ENCODE peak calls at places on chromosomes 5 and 9, in four cellular contexts. One of them, this sample, is unnamed.
A peak's percentile ranks its signal among the peaks of the same experiment; 100 is the strongest.

GRCh38 chr9:96203867-96204412 is 98.0 kb downstream of the HSD17B3 start:
- DNase-seq in AG10803: peak; percentile 53
- DNase-seq in coronary artery: no peak
- DNase-seq in OCI-LY7: no peak
- DNase-seq in this sample: peak; percentile 41

GRCh38 chr5:150513375-150514309 is 5.7 kb downstream of the NDST1 start:
- DNase-seq in OCI-LY7: no peak
- DNase-seq in AG10803: no peak
- DNase-seq in coronary artery: no peak
- DNase-seq in this sample: peak; percentile 27

GRCh38 chr9:70574222-70574837 is 159.9 kb upstream of the KLF9 start:
- DNase-seq in OCI-LY7: no peak
- DNase-seq in AG10803: peak; percentile 86
- DNase-seq in coronary artery: no peak
- DNase-seq in this sample: no peak

GRCh38 chr5:160555836-160556660 is 134.4 kb downstream of the PTTG1 start:
- DNase-seq in OCI-LY7: no peak
- DNase-seq in coronary artery: no peak
- DNase-seq in AG10803: peak; percentile 71
- DNase-seq in this sample: no peak

GRCh38 chr5:95817430-95817829 is 5.1 kb downstream of the GLRX start:
- DNase-seq in coronary artery: no peak
- DNase-seq in AG10803: peak; percentile 58
- DNase-seq in OCI-LY7: no peak
- DNase-seq in this sample: peak; percentile 66

GRCh38 chr5:140005145-140005591 is 37.9 kb downstream of the NRG2 start:
- DNase-seq in OCI-LY7: no peak
- DNase-seq in coronary artery: no peak
- DNase-seq in AG10803: no peak
- DNase-seq in this sample: no peak

GRCh38 chr5:125011014-125011413 is 264.6 kb upstream of the ZNF608 start:
- DNase-seq in OCI-LY7: no peak
- DNase-seq in coronary artery: no peak
- DNase-seq in AG10803: no peak
- DNase-seq in this sample: no peak

GRCh38 chr5:125045647-125046046 is 299.2 kb upstream of the ZNF608 start:
- DNase-seq in OCI-LY7: no peak
- DNase-seq in coronary artery: no peak
- DNase-seq in AG10803: no peak
- DNase-seq in this sample: no peak

GRCh38 chr5:170522211-170523128 is 18.6 kb downstream of the KCNIP1 start:
- DNase-seq in coronary artery: no peak
- DNase-seq in AG10803: peak; percentile 87
- DNase-seq in OCI-LY7: no peak
- DNase-seq in this sample: no peak

GRCh38 chr9:136323420-136323819 is 3.9 kb upstream of the GPSM1 start:
- DNase-seq in AG10803: no peak
- DNase-seq in coronary artery: no peak
- DNase-seq in OCI-LY7: no peak
- DNase-seq in this sample: no peak

GRCh38 chr5:41182666-41183065 is 30.7 kb downstream of the C6 start:
- DNase-seq in AG10803: no peak
- DNase-seq in OCI-LY7: no peak
- DNase-seq in coronary artery: no peak
- DNase-seq in this sample: no peak

GRCh38 chr9:127305450-127306226 is 41.1 kb downstream of the GARNL3 start:
- DNase-seq in AG10803: no peak
- DNase-seq in coronary artery: no peak
- DNase-seq in OCI-LY7: no peak
- DNase-seq in this sample: no peak

GRCh38 chr5:95432779-95433178 is 41.6 kb downstream of the FAM81B start:
- DNase-seq in coronary artery: no peak
- DNase-seq in AG10803: no peak
- DNase-seq in OCI-LY7: no peak
- DNase-seq in this sample: no peak

GRCh38 chr5:141494761-141495455 is 6.0 kb downstream of the PCDHGC5 start:
- DNase-seq in AG10803: no peak
- DNase-seq in OCI-LY7: no peak
- DNase-seq in coronary artery: peak; percentile 35
- DNase-seq in this sample: no peak

GRCh38 chr9:82021198-82021597 is 32.6 kb downstream of the SPATA31D1 start:
- DNase-seq in coronary artery: no peak
- DNase-seq in AG10803: peak; percentile 99
- DNase-seq in OCI-LY7: no peak
- DNase-seq in this sample: no peak

GRCh38 chr9:129834489-129835127 is 467 bp downstream of the C9orf78 start:
- DNase-seq in AG10803: no peak
- DNase-seq in OCI-LY7: peak; percentile 33
- DNase-seq in coronary artery: no peak
- DNase-seq in this sample: peak; percentile 60

GRCh38 chr5:73783823-73784222 is 157.8 kb downstream of the ARHGEF28 start:
- DNase-seq in OCI-LY7: peak; percentile 2
- DNase-seq in coronary artery: no peak
- DNase-seq in AG10803: peak; percentile 50
- DNase-seq in this sample: no peak

GRCh38 chr5:172648008-172648359 is 6.9 kb downstream of the NEURL1B start:
- DNase-seq in OCI-LY7: no peak
- DNase-seq in coronary artery: no peak
- DNase-seq in AG10803: no peak
- DNase-seq in this sample: no peak

GRCh38 chr9:31799953-31800609 is 584.4 kb upstream of the ACO1 start:
- DNase-seq in OCI-LY7: peak; percentile 14
- DNase-seq in coronary artery: no peak
- DNase-seq in AG10803: no peak
- DNase-seq in this sample: peak; percentile 1

GRCh38 chr5:36060516-36060885 is 6.2 kb downstream of the UGT3A2 start:
- DNase-seq in coronary artery: no peak
- DNase-seq in OCI-LY7: peak; percentile 30
- DNase-seq in AG10803: peak; percentile 47
- DNase-seq in this sample: no peak

GRCh38 chr5:98772415-98773213 is 849 bp upstream of the RGMB start:
- DNase-seq in OCI-LY7: no peak
- DNase-seq in AG10803: no peak
- DNase-seq in coronary artery: no peak
- DNase-seq in this sample: peak; percentile 61

GRCh38 chr5:154285661-154286408 is 95.3 kb downstream of the GALNT10 start:
- DNase-seq in AG10803: peak; percentile 65
- DNase-seq in OCI-LY7: no peak
- DNase-seq in coronary artery: no peak
- DNase-seq in this sample: no peak

GRCh38 chr9:133493845-133494540 is 15.1 kb upstream of the SLC2A6 start:
- DNase-seq in AG10803: no peak
- DNase-seq in coronary artery: no peak
- DNase-seq in OCI-LY7: no peak
- DNase-seq in this sample: no peak

GRCh38 chr9:18606831-18607230 is 132.9 kb downstream of the ADAMTSL1 start:
- DNase-seq in AG10803: peak; percentile 66
- DNase-seq in OCI-LY7: no peak
- DNase-seq in coronary artery: no peak
- DNase-seq in this sample: no peak

GRCh38 chr9:75658301-75658919 is 232.1 kb upstream of the PCSK5 start:
- DNase-seq in coronary artery: no peak
- DNase-seq in AG10803: no peak
- DNase-seq in OCI-LY7: no peak
- DNase-seq in this sample: no peak

GRCh38 chr5:95731571-95732554 is 727 bp downstream of the RHOBTB3 start:
- DNase-seq in AG10803: peak; percentile 52
- DNase-seq in OCI-LY7: no peak
- DNase-seq in coronary artery: peak; percentile 81
- DNase-seq in this sample: peak; percentile 58

GRCh38 chr9:20872340-20872977 is 159.0 kb downstream of the HACD4 start:
- DNase-seq in AG10803: peak; percentile 88
- DNase-seq in OCI-LY7: no peak
- DNase-seq in coronary artery: no peak
- DNase-seq in this sample: no peak

GRCh38 chr9:124934290-124934689 is 6.6 kb downstream of the GOLGA1 start:
- DNase-seq in OCI-LY7: peak; percentile 81
- DNase-seq in AG10803: peak; percentile 70
- DNase-seq in coronary artery: no peak
- DNase-seq in this sample: no peak

GRCh38 chr5:36655171-36655570 is 48.8 kb downstream of the SLC1A3 start:
- DNase-seq in OCI-LY7: no peak
- DNase-seq in AG10803: peak; percentile 39
- DNase-seq in coronary artery: no peak
- DNase-seq in this sample: no peak

GRCh38 chr9:124764774-124765438 is 6.2 kb downstream of the NR6A1 start:
- DNase-seq in OCI-LY7: peak; percentile 80
- DNase-seq in coronary artery: no peak
- DNase-seq in AG10803: peak; percentile 31
- DNase-seq in this sample: no peak

GRCh38 chr9:134268308-134268724 is 57.9 kb upstream of the RXRA start:
- DNase-seq in coronary artery: no peak
- DNase-seq in AG10803: no peak
- DNase-seq in OCI-LY7: peak; percentile 76
- DNase-seq in this sample: peak; percentile 18

DNA sequence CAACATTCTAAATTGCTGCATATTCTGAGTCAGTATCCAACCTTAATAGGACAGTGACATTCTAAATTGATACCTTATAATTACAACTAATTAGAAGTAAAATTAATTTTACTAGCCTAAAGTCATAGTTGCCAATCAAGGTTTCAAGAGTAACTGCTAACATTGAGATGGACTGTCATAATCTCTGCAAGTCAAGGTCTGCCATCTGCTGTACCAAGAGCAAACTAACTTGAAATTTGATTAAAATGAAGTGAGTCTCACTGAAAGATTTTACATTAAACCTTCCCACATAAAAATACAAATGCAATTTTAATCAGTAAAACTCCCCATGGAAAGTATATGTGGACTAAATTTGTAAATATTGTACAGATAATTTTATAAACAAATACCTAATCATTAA is 235.3 kb downstream of the PRDM9 start:
- DNase-seq in AG10803: no peak
- DNase-seq in OCI-LY7: no peak
- DNase-seq in coronary artery: no peak
- DNase-seq in this sample: no peak
- TF ChIP-seq CTCF in AG10803: no peak
- TF ChIP-seq CTCF in OCI-LY7: no peak
- TF ChIP-seq CTCF in coronary artery: no peak
- TF ChIP-seq CTCF in this sample: no peak

DNA sequence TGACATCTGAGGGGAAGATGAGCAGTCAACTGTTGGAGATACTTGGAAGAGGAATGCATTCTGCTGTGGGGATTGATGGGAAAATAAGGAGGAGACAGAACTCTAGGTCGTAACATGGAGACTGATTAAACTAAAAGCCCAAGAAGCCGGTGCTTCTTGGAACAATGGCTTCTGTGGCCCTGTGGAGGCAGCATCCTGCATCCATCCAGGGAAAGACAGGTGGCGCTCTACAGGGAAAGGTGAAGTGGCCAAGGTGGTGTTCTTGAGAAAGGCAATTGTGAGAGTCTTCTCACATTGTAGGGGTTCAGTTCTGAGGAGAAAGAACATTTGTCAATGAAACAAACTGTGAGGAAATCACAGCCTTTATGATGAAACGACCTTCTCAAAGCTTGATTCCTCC is 31.2 kb downstream of the ZFAND5 start:
- DNase-seq in coronary artery: no peak
- DNase-seq in AG10803: no peak
- DNase-seq in OCI-LY7: peak; percentile 7
- DNase-seq in this sample: peak; percentile 9
- TF ChIP-seq CTCF in coronary artery: no peak
- TF ChIP-seq CTCF in AG10803: no peak
- TF ChIP-seq CTCF in OCI-LY7: peak; percentile 61
- TF ChIP-seq CTCF in this sample: no peak

GRCh38 chr5:43729846-43730478 is 127.0 kb downstream of the NNT start:
- DNase-seq in coronary artery: no peak
- DNase-seq in AG10803: peak; percentile 53
- DNase-seq in OCI-LY7: peak; percentile 33
- DNase-seq in this sample: no peak
- TF ChIP-seq CTCF in coronary artery: no peak
- TF ChIP-seq CTCF in AG10803: peak; percentile 69
- TF ChIP-seq CTCF in OCI-LY7: peak; percentile 87
- TF ChIP-seq CTCF in this sample: peak; percentile 74

DNA sequence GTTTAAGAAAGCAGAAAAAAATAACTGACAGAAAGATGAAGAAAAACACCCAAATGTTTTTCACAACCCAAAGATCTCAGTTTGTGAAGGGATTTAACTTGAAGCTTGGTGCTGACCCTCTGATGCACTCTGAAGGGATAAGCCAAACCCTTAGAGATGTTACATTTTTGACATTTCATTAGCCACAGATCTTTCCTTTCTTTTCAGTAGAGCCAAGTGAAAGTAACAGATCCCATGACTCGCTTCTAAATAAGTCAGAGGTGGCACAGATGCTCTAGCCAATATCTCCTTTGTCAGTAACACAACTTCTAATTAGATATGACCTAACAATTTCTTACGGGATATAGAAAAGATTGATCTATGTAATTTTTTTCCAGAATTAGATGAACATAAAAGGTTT is 394.5 kb upstream of the EDIL3 start:
- DNase-seq in coronary artery: no peak
- DNase-seq in OCI-LY7: no peak
- DNase-seq in AG10803: no peak
- DNase-seq in this sample: no peak
- TF ChIP-seq CTCF in coronary artery: no peak
- TF ChIP-seq CTCF in OCI-LY7: no peak
- TF ChIP-seq CTCF in AG10803: no peak
- TF ChIP-seq CTCF in this sample: no peak

GRCh38 chr5:37662789-37663475 is 176.9 kb downstream of the GDNF start:
- DNase-seq in AG10803: peak; percentile 62
- DNase-seq in coronary artery: no peak
- DNase-seq in OCI-LY7: no peak
- DNase-seq in this sample: no peak

GRCh38 chr5:37665272-37665671 is 174.6 kb downstream of the GDNF start:
- DNase-seq in coronary artery: no peak
- DNase-seq in OCI-LY7: no peak
- DNase-seq in AG10803: peak; percentile 67
- DNase-seq in this sample: no peak

GRCh38 chr5:37662362-37662761 is 177.5 kb downstream of the GDNF start:
- DNase-seq in AG10803: peak; percentile 22
- DNase-seq in OCI-LY7: no peak
- DNase-seq in coronary artery: no peak
- DNase-seq in this sample: no peak

GRCh38 chr5:37664551-37664950 is 175.3 kb downstream of the GDNF start:
- DNase-seq in coronary artery: no peak
- DNase-seq in OCI-LY7: no peak
- DNase-seq in AG10803: no peak
- DNase-seq in this sample: no peak

GRCh38 chr5:37663538-37663937 is 176.3 kb downstream of the GDNF start:
- DNase-seq in coronary artery: no peak
- DNase-seq in OCI-LY7: no peak
- DNase-seq in AG10803: no peak
- DNase-seq in this sample: no peak
- TF ChIP-seq CTCF in coronary artery: no peak
- TF ChIP-seq CTCF in OCI-LY7: no peak
- TF ChIP-seq CTCF in AG10803: no peak
- TF ChIP-seq CTCF in this sample: no peak

GRCh38 chr5:78065663-78066062 is 228.8 kb downstream of the AP3B1 start:
- DNase-seq in AG10803: no peak
- DNase-seq in coronary artery: no peak
- DNase-seq in OCI-LY7: peak; percentile 20
- DNase-seq in this sample: no peak
- TF ChIP-seq CTCF in AG10803: no peak
- TF ChIP-seq CTCF in coronary artery: no peak
- TF ChIP-seq CTCF in OCI-LY7: peak; percentile 62
- TF ChIP-seq CTCF in this sample: no peak